ENCODE peak calls at places on chromosomes 7 and 10, in eight cellular contexts. R is uterus, D is adrenal gland, S is cardiac muscle cell, U is gastrocnemius medialis, X is transverse colon, V is PC-3, A is ascending aorta. F is an unnamed sample. For H3K36me3 and H3K4me1, the result is how much of the 10 kb centered on the place peaks cover.

GRCh38 chr7:30920021-30920583 is 8.4 kb downstream of the AQP1 start:
- DNase-seq in R (peak), D (no peak), S (no peak), U (peak), X (peak), V (peak), A (peak), F (peak)

GRCh38 chr7:11727864-11728263 is 104.1 kb downstream of the THSD7A start:
- DNase-seq in R (peak), D (no peak), S (no peak), U (no peak), X (no peak), V (no peak), A (no peak), F (no peak)

GRCh38 chr7:17384400-17384799 is 85.9 kb downstream of the AHR start:
- DNase-seq in R (no peak), D (no peak), S (no peak), U (no peak), X (no peak), V (peak), A (no peak), F (no peak)

GRCh38 chr7:131878777-131879176 is 322.3 kb upstream of the PODXL start:
- DNase-seq in R (no peak), D (no peak), S (no peak), U (no peak), X (no peak), V (no peak), A (no peak), F (no peak)

GRCh38 chr7:131556055-131556911 is at the start of gene PODXL:
- DNase-seq in R (peak), D (peak), S (peak), U (peak), X (peak), V (peak), A (peak), F (no peak)

GRCh38 chr10:14235511-14235910 is 95.2 kb downstream of the FRMD4A start:
- DNase-seq in R (no peak), D (no peak), S (no peak), U (no peak), X (no peak), V (no peak), A (no peak), F (no peak)

GRCh38 chr7:29748286-29749099 is 57.8 kb upstream of the WIPF3 start:
- DNase-seq in R (no peak), D (no peak), S (peak), U (no peak), X (no peak), V (peak), A (no peak), F (no peak)

GRCh38 chr7:107854989-107855388 is 36.0 kb upstream of the DLD start:
- DNase-seq in R (no peak), D (no peak), S (no peak), U (no peak), X (no peak), V (peak), A (no peak), F (no peak)

GRCh38 chr7:150781016-150781415 is 19.1 kb downstream of the TMEM176B start:
- DNase-seq in R (no peak), D (no peak), S (no peak), U (no peak), X (no peak), V (no peak), A (no peak), F (no peak)

GRCh38 chr7:5685192-5685591 is 96.3 kb downstream of the RNF216 start:
- DNase-seq in R (peak), D (no peak), S (no peak), U (no peak), X (no peak), V (no peak), A (no peak), F (no peak)

GRCh38 chr10:91198781-91199180 is 21.7 kb upstream of the PCGF5 start:
- DNase-seq in R (peak), D (no peak), S (no peak), U (peak), X (no peak), V (no peak), A (no peak), F (no peak)

GRCh38 chr7:110929514-110930258 is 161.2 kb upstream of the LRRN3 start:
- DNase-seq in R (no peak), D (no peak), S (no peak), U (no peak), X (no peak), V (no peak), A (no peak), F (no peak)

GRCh38 chr7:137851361-137851945 is 4.7 kb upstream of the DGKI start:
- DNase-seq in R (no peak), D (no peak), S (no peak), U (no peak), X (no peak), V (no peak), A (no peak), F (no peak)

GRCh38 chr10:117053548-117053947 is 48.6 kb upstream of the SHTN1 start:
- DNase-seq in R (no peak), D (no peak), S (no peak), U (no peak), X (no peak), V (no peak), A (no peak), F (no peak)

GRCh38 chr10:47027108-47027811 is 116.0 kb downstream of the PTPN20 start:
- DNase-seq in R (no peak), D (peak), S (no peak), U (no peak), X (peak), V (no peak), A (peak), F (no peak)

GRCh38 chr10:2839081-2839725 is 228.1 kb upstream of the PFKP start:
- DNase-seq in R (no peak), D (no peak), S (peak), U (no peak), X (peak), V (peak), A (no peak), F (no peak)

GRCh38 chr10:69435966-69436520 is 15.2 kb upstream of the TSPAN15 start:
- DNase-seq in R (no peak), D (no peak), S (no peak), U (peak), X (no peak), V (no peak), A (no peak), F (no peak)

GRCh38 chr10:35399414-35400009 is 63.2 kb downstream of the CCNY start:
- DNase-seq in R (no peak), D (no peak), S (no peak), U (no peak), X (no peak), V (no peak), A (no peak), F (no peak)

GRCh38 chr7:5296627-5297226 is 14.0 kb downstream of the SLC29A4 start:
- DNase-seq in R (no peak), D (no peak), S (peak), U (no peak), X (no peak), V (peak), A (no peak), F (no peak)

GRCh38 chr7:157559596-157560257 is 222.9 kb downstream of the DNAJB6 start:
- DNase-seq in R (no peak), D (no peak), S (no peak), U (no peak), X (no peak), V (no peak), A (no peak), F (peak)
- H3K36me3 ChIP-seq in R (under half), D (under half), S (under half), U (under half), X (under half), V (under half), A (under half), F (under half)

GRCh38 chr10:23253780-23254179 is 61.7 kb downstream of the PTF1A start:
- DNase-seq in R (no peak), D (no peak), S (no peak), U (no peak), X (no peak), V (no peak), A (no peak), F (no peak)
- H3K4me1 ChIP-seq in R (under half), D (under half), S (under half), U (under half), X (under half), V (under half), A (under half), F (under half)

GRCh38 chr7:33043875-33044718 is 18.5 kb downstream of the NT5C3A start:
- DNase-seq in R (no peak), D (no peak), S (no peak), U (no peak), X (no peak), V (peak), A (no peak), F (no peak)
- TF ChIP-seq CTCF in R (peak), D (peak), S (no peak), U (no peak), X (peak), V (peak), A (no peak), F (no peak)

GRCh38 chr10:12237265-12238220 is 41.6 kb downstream of the CDC123 start:
- DNase-seq in R (no peak), D (no peak), S (no peak), U (no peak), X (no peak), V (no peak), A (no peak), F (no peak)

GRCh38 chr10:12235796-12236195 is 39.8 kb downstream of the CDC123 start:
- DNase-seq in R (no peak), D (no peak), S (no peak), U (no peak), X (no peak), V (no peak), A (no peak), F (no peak)

GRCh38 chr10:12241810-12242529 is 46.0 kb downstream of the CDC123 start:
- DNase-seq in R (no peak), D (no peak), S (no peak), U (no peak), X (no peak), V (no peak), A (peak), F (no peak)

GRCh38 chr10:12235116-12235694 is 39.2 kb downstream of the CDC123 start:
- DNase-seq in R (no peak), D (no peak), S (peak), U (no peak), X (no peak), V (no peak), A (no peak), F (no peak)

DNA sequence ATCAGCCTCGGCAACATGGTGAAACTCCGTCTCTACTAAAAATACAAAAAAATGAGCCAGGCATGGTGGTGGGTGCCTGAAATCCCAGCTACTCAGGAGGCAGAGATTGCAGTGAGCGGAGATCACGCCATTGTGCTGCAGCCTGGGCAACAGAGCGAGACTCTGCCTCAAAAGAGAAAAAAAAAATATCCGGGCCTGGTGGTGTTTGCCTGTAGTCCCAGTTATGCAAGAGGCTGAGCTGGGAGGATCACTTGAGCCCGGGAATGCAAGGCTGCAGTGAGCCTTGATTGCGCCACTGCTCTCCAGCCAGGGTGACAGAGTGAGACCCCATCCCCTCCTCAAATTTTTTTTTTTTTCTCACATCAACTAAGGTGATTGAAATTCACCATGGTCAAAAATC is 42.8 kb downstream of the CDC123 start:
- DNase-seq in R (no peak), D (no peak), S (no peak), U (no peak), X (no peak), V (no peak), A (no peak), F (no peak)
- H3K36me3 ChIP-seq in R (under half), D (under half), S (under half), U (under half), X (under half), V (under half), A (under half), F (half or more)

GRCh38 chr10:44932338-44933116 is 21.4 kb downstream of the TMEM72 start:
- DNase-seq in R (peak), D (peak), S (peak), U (peak), X (peak), V (peak), A (peak), F (no peak)

GRCh38 chr10:44933117-44933450 is 21.9 kb downstream of the TMEM72 start:
- DNase-seq in R (no peak), D (no peak), S (no peak), U (no peak), X (no peak), V (no peak), A (no peak), F (no peak)

GRCh38 chr10:44933922-44934321 is 22.8 kb downstream of the TMEM72 start:
- DNase-seq in R (no peak), D (no peak), S (no peak), U (no peak), X (no peak), V (no peak), A (no peak), F (no peak)

GRCh38 chr10:44934416-44935200 is 23.5 kb downstream of the TMEM72 start:
- DNase-seq in R (no peak), D (no peak), S (no peak), U (no peak), X (no peak), V (no peak), A (peak), F (no peak)

DNA sequence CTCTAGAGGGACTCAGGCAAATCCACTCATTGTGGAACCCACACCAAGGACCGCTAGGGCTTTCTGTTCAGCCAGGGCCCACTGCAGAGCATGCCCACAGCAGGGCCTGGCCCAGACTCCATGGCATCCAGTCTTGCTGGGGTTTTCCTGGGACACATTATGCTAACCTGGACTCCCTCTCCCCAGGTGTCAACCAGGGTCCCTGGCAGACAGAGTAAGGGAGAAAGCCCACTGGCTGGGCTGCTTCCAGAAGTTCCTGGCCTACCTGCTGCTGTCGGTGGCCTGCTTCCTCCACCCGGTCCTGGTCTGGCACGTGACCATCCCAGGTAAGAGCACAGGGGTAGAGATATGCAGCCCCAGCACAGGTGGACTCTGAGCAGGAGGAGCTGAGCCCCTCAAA is 22.3 kb downstream of the TMEM72 start:
- DNase-seq in R (no peak), D (no peak), S (no peak), U (no peak), X (no peak), V (no peak), A (peak), F (no peak)
- H3K4me1 ChIP-seq in R (under half), D (under half), S (under half), U (under half), X (under half), V (under half), A (under half), F (under half)

F was measured in RWPE2.